ENCODE peak calls at places on chromosomes 13 and 19, in six cellular contexts. One of them, this sample, is unnamed.

GRCh38 chr13:91709180-91709579 is 310.8 kb downstream of the GPC5 start:
- DNase-seq in activated T-cell treated with anti-CD3 and anti-CD28 coated beads for 1 hour: no peak
- DNase-seq in CD8-positive, alpha-beta memory T cell: no peak
- DNase-seq in epithelial cell of proximal tubule: no peak
- DNase-seq in RPMI7951: no peak
- DNase-seq in adrenal gland: no peak
- DNase-seq in this sample: no peak

GRCh38 chr13:25836709-25837316 is 215.0 kb downstream of the SHISA2 start:
- DNase-seq in activated T-cell treated with anti-CD3 and anti-CD28 coated beads for 1 hour: no peak
- DNase-seq in CD8-positive, alpha-beta memory T cell: no peak
- DNase-seq in epithelial cell of proximal tubule: no peak
- DNase-seq in RPMI7951: no peak
- DNase-seq in adrenal gland: no peak
- DNase-seq in this sample: no peak

GRCh38 chr13:75993246-75993645 is 357.1 kb downstream of the LMO7 start:
- DNase-seq in activated T-cell treated with anti-CD3 and anti-CD28 coated beads for 1 hour: no peak
- DNase-seq in CD8-positive, alpha-beta memory T cell: no peak
- DNase-seq in epithelial cell of proximal tubule: no peak
- DNase-seq in RPMI7951: no peak
- DNase-seq in adrenal gland: no peak
- DNase-seq in this sample: no peak

GRCh38 chr13:112616586-112617381 is 28.8 kb upstream of the TUBGCP3 start:
- DNase-seq in activated T-cell treated with anti-CD3 and anti-CD28 coated beads for 1 hour: no peak
- DNase-seq in CD8-positive, alpha-beta memory T cell: no peak
- DNase-seq in epithelial cell of proximal tubule: no peak
- DNase-seq in RPMI7951: peak
- DNase-seq in adrenal gland: no peak
- DNase-seq in this sample: peak

GRCh38 chr19:3671680-3672574 is 28.3 kb downstream of the PIP5K1C start:
- DNase-seq in activated T-cell treated with anti-CD3 and anti-CD28 coated beads for 1 hour: no peak
- DNase-seq in CD8-positive, alpha-beta memory T cell: no peak
- DNase-seq in epithelial cell of proximal tubule: no peak
- DNase-seq in RPMI7951: no peak
- DNase-seq in adrenal gland: no peak
- DNase-seq in this sample: no peak

GRCh38 chr13:98155475-98156111 is 12.7 kb downstream of the FARP1 start:
- DNase-seq in activated T-cell treated with anti-CD3 and anti-CD28 coated beads for 1 hour: no peak
- DNase-seq in CD8-positive, alpha-beta memory T cell: no peak
- DNase-seq in epithelial cell of proximal tubule: no peak
- DNase-seq in RPMI7951: peak
- DNase-seq in adrenal gland: peak
- DNase-seq in this sample: peak

GRCh38 chr13:76865996-76866503 is 20.2 kb downstream of the KCTD12 start:
- DNase-seq in activated T-cell treated with anti-CD3 and anti-CD28 coated beads for 1 hour: no peak
- DNase-seq in CD8-positive, alpha-beta memory T cell: no peak
- DNase-seq in epithelial cell of proximal tubule: no peak
- DNase-seq in RPMI7951: no peak
- DNase-seq in adrenal gland: no peak
- DNase-seq in this sample: no peak

GRCh38 chr19:41175825-41176734 is 16.9 kb upstream of the CYP2S1 start:
- DNase-seq in activated T-cell treated with anti-CD3 and anti-CD28 coated beads for 1 hour: peak
- DNase-seq in CD8-positive, alpha-beta memory T cell: peak
- DNase-seq in epithelial cell of proximal tubule: peak
- DNase-seq in RPMI7951: peak
- DNase-seq in adrenal gland: peak
- DNase-seq in this sample: peak

GRCh38 chr13:22114630-22115311 is 443.9 kb downstream of the FGF9 start:
- DNase-seq in activated T-cell treated with anti-CD3 and anti-CD28 coated beads for 1 hour: no peak
- DNase-seq in CD8-positive, alpha-beta memory T cell: peak
- DNase-seq in epithelial cell of proximal tubule: peak
- DNase-seq in RPMI7951: no peak
- DNase-seq in adrenal gland: no peak
- DNase-seq in this sample: no peak

GRCh38 chr13:36778083-36778671 is 40.8 kb upstream of the RFXAP start:
- DNase-seq in activated T-cell treated with anti-CD3 and anti-CD28 coated beads for 1 hour: no peak
- DNase-seq in CD8-positive, alpha-beta memory T cell: no peak
- DNase-seq in epithelial cell of proximal tubule: peak
- DNase-seq in RPMI7951: peak
- DNase-seq in adrenal gland: no peak
- DNase-seq in this sample: peak